ENCODE peak calls at places on chromosomes 3 and 15, in seven cellular contexts. C, J, H, E, R, K and P are unnamed samples.

GRCh38 chr3:12831582-12831866 is 9.8 kb downstream of the RPL32 start:
- DNase-seq in C (no peak), J (no peak), H (no peak), E (no peak), R (no peak), K (no peak), P (no peak)

GRCh38 chr3:123155471-123156011 is 46.2 kb upstream of the SEC22A start:
- DNase-seq in C (peak), J (peak), H (no peak), E (no peak), R (no peak), K (no peak), P (no peak)

GRCh38 chr3:72384602-72385001 is 463.6 kb downstream of the SHQ1 start:
- DNase-seq in C (no peak), J (no peak), H (no peak), E (no peak), R (no peak), K (no peak), P (no peak)

GRCh38 chr3:100046986-100047385 is 67.3 kb downstream of the FILIP1L start:
- DNase-seq in C (no peak), J (no peak), H (no peak), E (no peak), R (no peak), K (no peak), P (no peak)

GRCh38 chr3:41199866-41200668 is 762 bp downstream of the CTNNB1 start:
- DNase-seq in C (no peak), J (peak), H (peak), E (peak), R (peak), K (no peak), P (peak)

GRCh38 chr3:79366414-79366813 is 401.4 kb downstream of the ROBO1 start:
- DNase-seq in C (no peak), J (no peak), H (no peak), E (no peak), R (no peak), K (no peak), P (no peak)

GRCh38 chr15:81002004-81002253 is 1.2 kb downstream of the TLNRD1 start:
- DNase-seq in C (no peak), J (no peak), H (no peak), E (no peak), R (no peak), K (no peak), P (no peak)

GRCh38 chr15:90451215-90451850 is 63.3 kb downstream of the IQGAP1 start:
- DNase-seq in C (no peak), J (no peak), H (no peak), E (no peak), R (peak), K (no peak), P (no peak)

GRCh38 chr3:87924485-87924884 is 134.3 kb downstream of the CGGBP1 start:
- DNase-seq in C (no peak), J (no peak), H (no peak), E (no peak), R (no peak), K (no peak), P (no peak)

DNA sequence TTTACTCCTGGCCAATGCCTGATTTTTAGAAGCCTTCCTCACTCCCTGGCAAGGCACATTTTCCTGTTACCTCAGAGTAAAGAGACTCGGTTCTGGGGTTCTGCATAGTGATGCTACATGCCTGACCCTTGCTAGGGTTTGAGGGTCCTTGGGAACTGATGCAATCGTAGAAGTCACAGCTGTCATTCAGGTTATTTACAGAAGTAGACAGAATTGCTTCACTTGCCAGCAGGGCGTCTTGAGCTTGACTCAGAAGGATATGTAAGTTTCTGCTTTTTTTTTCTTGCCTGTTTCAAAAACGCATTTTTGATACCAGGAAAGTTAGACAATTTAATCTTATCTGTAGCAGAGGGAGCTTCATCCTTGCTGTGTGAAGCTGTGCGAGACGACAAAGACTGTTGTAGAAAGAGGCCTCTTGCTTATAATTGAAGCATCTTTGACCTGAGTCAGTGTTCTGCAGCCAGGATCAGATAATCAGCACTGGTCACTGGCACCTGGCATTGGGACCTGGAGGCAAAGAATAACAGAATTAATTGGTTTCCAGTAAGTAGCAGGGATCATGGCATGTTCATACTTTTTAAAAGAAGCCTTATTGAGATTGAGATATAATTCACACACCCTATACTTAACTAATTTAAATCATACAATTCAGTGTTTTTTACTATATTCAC is 24.8 kb downstream of the CACNA1D start:
- DNase-seq in C (no peak), J (no peak), H (no peak), E (no peak), R (no peak), K (no peak), P (no peak)
- H3K4me3 ChIP-seq in C (no peak), J (no peak), H (no peak), E (no peak), R (no peak), K (no peak), P (no peak)

GRCh38 chr15:73927476-73928240 is 1.4 kb downstream of the LOXL1 start:
- DNase-seq in C (peak), J (peak), H (peak), E (peak), R (no peak), K (peak), P (peak)
- TF ChIP-seq POLR2A in C (no peak), J (peak), H (no peak), E (no peak), R (no peak), K (no peak), P (no peak)

GRCh38 chr3:142960322-142960850 is 3.1 kb downstream of the PAQR9 start:
- DNase-seq in C (no peak), J (no peak), H (no peak), E (no peak), R (no peak), K (no peak), P (no peak)

GRCh38 chr3:142962175-142962519 is 1.3 kb downstream of the PAQR9 start:
- DNase-seq in C (no peak), J (no peak), H (no peak), E (no peak), R (no peak), K (no peak), P (no peak)

GRCh38 chr3:142962520-142963265 is 781 bp downstream of the PAQR9 start:
- DNase-seq in C (no peak), J (no peak), H (no peak), E (no peak), R (no peak), K (no peak), P (peak)

GRCh38 chr3:142963266-142964149 is at the start of gene PAQR9:
- DNase-seq in C (no peak), J (no peak), H (no peak), E (no peak), R (peak), K (no peak), P (no peak)

DNA sequence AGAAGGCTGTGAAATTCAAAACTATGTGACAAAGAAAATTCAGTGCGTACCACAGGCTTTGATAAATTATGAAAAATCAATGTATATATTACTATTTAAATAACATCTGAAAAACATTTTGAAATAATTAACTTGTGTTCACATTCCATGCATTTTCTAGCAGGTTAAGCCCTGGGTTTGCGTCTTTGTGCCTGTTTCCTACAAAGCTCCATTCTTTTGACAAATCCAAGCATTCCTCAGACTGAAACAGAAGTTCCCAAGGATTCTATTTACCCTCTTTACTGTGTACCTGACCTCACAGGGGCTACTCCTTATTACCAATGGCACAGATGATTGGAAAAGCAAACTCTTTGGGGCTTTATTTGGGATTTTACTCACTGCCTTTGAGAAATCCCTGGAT is 1.9 kb downstream of the PAQR9 start:
- DNase-seq in C (no peak), J (no peak), H (no peak), E (no peak), R (no peak), K (no peak), P (no peak)
- H3K4me3 ChIP-seq in C (no peak), J (no peak), H (no peak), E (no peak), R (no peak), K (no peak), P (no peak)

DNA sequence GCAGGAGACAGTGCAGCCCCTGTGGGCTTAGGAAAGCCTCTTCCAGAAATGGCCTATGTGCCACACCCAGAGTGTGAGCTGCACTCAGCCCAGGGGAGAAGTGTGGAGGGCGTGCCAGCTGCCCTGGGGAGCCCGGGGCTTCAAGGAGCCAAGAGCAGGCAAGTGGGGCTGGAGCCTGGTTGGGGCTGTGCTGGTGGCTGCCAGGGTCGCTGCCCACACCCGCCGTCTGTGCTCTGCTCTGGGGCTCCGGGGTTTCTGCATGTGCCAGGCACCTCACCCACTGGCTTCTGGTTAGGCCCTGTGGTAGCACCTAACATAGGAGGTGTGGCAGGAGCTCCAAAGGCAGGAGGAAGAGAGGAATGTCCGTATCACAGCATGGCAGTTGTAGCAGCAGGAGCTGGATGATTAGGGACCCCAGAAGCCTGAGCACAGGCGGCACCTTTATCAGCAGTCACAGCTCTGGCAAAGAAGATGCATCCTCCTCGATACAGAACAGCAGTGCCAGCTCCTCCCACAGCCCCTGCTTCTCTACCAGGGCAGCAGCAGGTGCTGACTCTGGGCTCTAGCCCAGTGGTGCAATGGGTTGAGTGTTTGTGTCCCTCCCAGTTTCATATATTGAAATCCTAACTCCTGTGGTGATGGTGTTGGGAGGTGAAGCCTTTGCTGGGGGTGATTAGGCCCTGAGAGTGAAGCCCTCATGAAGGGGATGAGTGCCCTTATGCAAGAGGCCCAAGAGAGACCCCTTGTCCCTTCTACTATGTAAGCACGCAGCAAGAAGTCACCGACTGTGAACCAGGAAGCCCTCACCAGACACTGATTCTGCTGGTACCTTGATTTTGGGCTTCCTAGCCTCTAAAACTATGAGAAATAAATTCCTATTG is 70.0 kb upstream of the KLF13 start:
- DNase-seq in C (no peak), J (no peak), H (no peak), E (peak), R (no peak), K (no peak), P (no peak)
- TF ChIP-seq POLR2A in C (no peak), J (no peak), H (no peak), E (no peak), R (no peak), K (no peak), P (no peak)

GRCh38 chr15:25691544-25692430 is 171.3 kb downstream of the ATP10A start:
- DNase-seq in C (no peak), J (no peak), H (no peak), E (peak), R (no peak), K (no peak), P (peak)

GRCh38 chr15:25694823-25695312 is 168.3 kb downstream of the ATP10A start:
- DNase-seq in C (no peak), J (no peak), H (no peak), E (peak), R (no peak), K (no peak), P (no peak)

GRCh38 chr15:25694238-25694584 is 168.9 kb downstream of the ATP10A start:
- DNase-seq in C (no peak), J (no peak), H (no peak), E (no peak), R (peak), K (no peak), P (no peak)

GRCh38 chr15:25695875-25696760 is 167.0 kb downstream of the ATP10A start:
- DNase-seq in C (no peak), J (no peak), H (no peak), E (peak), R (no peak), K (no peak), P (no peak)

GRCh38 chr15:25693321-25694237 is 169.5 kb downstream of the ATP10A start:
- DNase-seq in C (no peak), J (no peak), H (peak), E (peak), R (no peak), K (no peak), P (peak)
- H3K4me3 ChIP-seq in C (no peak), J (no peak), H (no peak), E (no peak), R (no peak), K (no peak), P (no peak)

GRCh38 chr3:16508242-16508575 is 5.3 kb downstream of the RFTN1 start:
- DNase-seq in C (no peak), J (no peak), H (no peak), E (no peak), R (no peak), K (no peak), P (no peak)

GRCh38 chr3:16507540-16508241 is 5.8 kb downstream of the RFTN1 start:
- DNase-seq in C (no peak), J (no peak), H (no peak), E (no peak), R (no peak), K (no peak), P (no peak)

GRCh38 chr3:16506884-16507409 is 6.6 kb downstream of the RFTN1 start:
- DNase-seq in C (no peak), J (no peak), H (no peak), E (no peak), R (no peak), K (no peak), P (no peak)

GRCh38 chr3:16509721-16510619 is 3.5 kb downstream of the RFTN1 start:
- DNase-seq in C (no peak), J (no peak), H (no peak), E (no peak), R (no peak), K (no peak), P (no peak)

GRCh38 chr3:16508591-16508995 is 4.9 kb downstream of the RFTN1 start:
- DNase-seq in C (no peak), J (no peak), H (no peak), E (no peak), R (no peak), K (no peak), P (no peak)
- TF ChIP-seq POLR2A in C (no peak), J (no peak), H (no peak), E (no peak), R (no peak), K (no peak), P (no peak)